ENCODE peak calls at places on chromosome 1, in six cellular contexts. M, D, J, F, R and N are unnamed samples.

GRCh38 chr1:41514381-41514780 is 29.9 kb upstream of the EDN2 start:
- DNase-seq in M (no peak), D (no peak), J (no peak), F (no peak), R (no peak), N (no peak)

GRCh38 chr1:231800071-231800470 is 173.5 kb downstream of the DISC1 start:
- DNase-seq in M (no peak), D (no peak), J (no peak), F (no peak), R (no peak), N (no peak)

GRCh38 chr1:236800002-236800620 is 5.0 kb downstream of the MTR start:
- DNase-seq in M (no peak), D (no peak), J (no peak), F (no peak), R (no peak), N (no peak)

GRCh38 chr1:169487561-169487960 is 1.8 kb upstream of the SLC19A2 start:
- DNase-seq in M (no peak), D (no peak), J (no peak), F (no peak), R (no peak), N (no peak)

GRCh38 chr1:84789014-84789413 is 98.8 kb upstream of the SSX2IP start:
- DNase-seq in M (no peak), D (no peak), J (no peak), F (no peak), R (no peak), N (no peak)

GRCh38 chr1:87141556-87141955 is 187.1 kb upstream of the LMO4 start:
- DNase-seq in M (no peak), D (no peak), J (no peak), F (no peak), R (no peak), N (no peak)

GRCh38 chr1:97433520-97434175 is 487.2 kb downstream of the DPYD start:
- DNase-seq in M (no peak), D (no peak), J (no peak), F (no peak), R (no peak), N (no peak)

GRCh38 chr1:162855461-162856150 is 5.4 kb downstream of the CCDC190 start:
- DNase-seq in M (no peak), D (no peak), J (no peak), F (no peak), R (no peak), N (no peak)

GRCh38 chr1:20216574-20216973 is 30.3 kb upstream of the PLA2G2C start:
- DNase-seq in M (peak), D (peak), J (no peak), F (peak), R (no peak), N (peak)

GRCh38 chr1:157558119-157558518 is 5.8 kb upstream of the FCRL5 start:
- DNase-seq in M (no peak), D (no peak), J (no peak), F (no peak), R (no peak), N (no peak)

GRCh38 chr1:71592646-71593274 is 511.9 kb upstream of the ZRANB2 start:
- DNase-seq in M (no peak), D (no peak), J (no peak), F (no peak), R (no peak), N (no peak)

GRCh38 chr1:157087030-157087429 is 12.6 kb downstream of the ETV3L start:
- DNase-seq in M (no peak), D (no peak), J (no peak), F (no peak), R (no peak), N (no peak)

GRCh38 chr1:247746391-247746935 is 1.5 kb downstream of the OR14A2 start:
- DNase-seq in M (no peak), D (no peak), J (no peak), F (no peak), R (no peak), N (no peak)

GRCh38 chr1:236890152-236891056 is 95.3 kb downstream of the MTR start:
- DNase-seq in M (no peak), D (no peak), J (no peak), F (no peak), R (no peak), N (no peak)

GRCh38 chr1:92411511-92411910 is 75.2 kb downstream of the GFI1 start:
- DNase-seq in M (no peak), D (no peak), J (no peak), F (no peak), R (no peak), N (no peak)

GRCh38 chr1:217734973-217735372 is 103.8 kb downstream of the SPATA17 start:
- DNase-seq in M (no peak), D (no peak), J (no peak), F (no peak), R (no peak), N (no peak)

GRCh38 chr1:31669786-31670582 is 25.3 kb upstream of the PEF1 start:
- DNase-seq in M (peak), D (no peak), J (no peak), F (no peak), R (no peak), N (no peak)

GRCh38 chr1:234976880-234977680 is 151.6 kb downstream of the TOMM20 start:
- DNase-seq in M (no peak), D (no peak), J (no peak), F (no peak), R (no peak), N (no peak)

GRCh38 chr1:164602142-164602429 is 43.1 kb downstream of the PBX1 start:
- DNase-seq in M (no peak), D (no peak), J (no peak), F (no peak), R (no peak), N (no peak)

GRCh38 chr1:235151033-235151432 is 10.0 kb downstream of the RBM34 start:
- DNase-seq in M (no peak), D (no peak), J (no peak), F (no peak), R (no peak), N (no peak)

GRCh38 chr1:222570837-222571236 is 18.9 kb downstream of the TAF1A start:
- DNase-seq in M (no peak), D (no peak), J (no peak), F (no peak), R (no peak), N (no peak)

GRCh38 chr1:98398649-98399048 is 262.9 kb upstream of the SNX7 start:
- DNase-seq in M (no peak), D (no peak), J (no peak), F (no peak), R (no peak), N (no peak)

GRCh38 chr1:37793773-37794371 is at the start of gene MANEAL:
- DNase-seq in M (peak), D (peak), J (no peak), F (no peak), R (no peak), N (peak)

GRCh38 chr1:12453400-12454343 is 164.3 kb downstream of the DHRS3 start:
- DNase-seq in M (peak), D (no peak), J (no peak), F (peak), R (no peak), N (no peak)

GRCh38 chr1:181324797-181325616 is 158.3 kb upstream of the CACNA1E start:
- DNase-seq in M (no peak), D (no peak), J (no peak), F (no peak), R (no peak), N (no peak)

GRCh38 chr1:88855986-88856385 is 35.4 kb downstream of the GTF2B start:
- DNase-seq in M (no peak), D (no peak), J (no peak), F (no peak), R (no peak), N (no peak)

GRCh38 chr1:203250936-203251335 is 21.5 kb upstream of the CHIT1 start:
- DNase-seq in M (no peak), D (no peak), J (no peak), F (no peak), R (no peak), N (no peak)
- TF ChIP-seq TAF1 in M (no peak), D (no peak), J (no peak), F (no peak), R (no peak), N (no peak)

GRCh38 chr1:36656271-36656670 is 173.6 kb upstream of the CSF3R start:
- DNase-seq in M (no peak), D (no peak), J (no peak), F (no peak), R (no peak), N (no peak)
- TF ChIP-seq POLR2A in M (no peak), D (no peak), J (no peak), F (no peak), R (no peak), N (no peak)

DNA sequence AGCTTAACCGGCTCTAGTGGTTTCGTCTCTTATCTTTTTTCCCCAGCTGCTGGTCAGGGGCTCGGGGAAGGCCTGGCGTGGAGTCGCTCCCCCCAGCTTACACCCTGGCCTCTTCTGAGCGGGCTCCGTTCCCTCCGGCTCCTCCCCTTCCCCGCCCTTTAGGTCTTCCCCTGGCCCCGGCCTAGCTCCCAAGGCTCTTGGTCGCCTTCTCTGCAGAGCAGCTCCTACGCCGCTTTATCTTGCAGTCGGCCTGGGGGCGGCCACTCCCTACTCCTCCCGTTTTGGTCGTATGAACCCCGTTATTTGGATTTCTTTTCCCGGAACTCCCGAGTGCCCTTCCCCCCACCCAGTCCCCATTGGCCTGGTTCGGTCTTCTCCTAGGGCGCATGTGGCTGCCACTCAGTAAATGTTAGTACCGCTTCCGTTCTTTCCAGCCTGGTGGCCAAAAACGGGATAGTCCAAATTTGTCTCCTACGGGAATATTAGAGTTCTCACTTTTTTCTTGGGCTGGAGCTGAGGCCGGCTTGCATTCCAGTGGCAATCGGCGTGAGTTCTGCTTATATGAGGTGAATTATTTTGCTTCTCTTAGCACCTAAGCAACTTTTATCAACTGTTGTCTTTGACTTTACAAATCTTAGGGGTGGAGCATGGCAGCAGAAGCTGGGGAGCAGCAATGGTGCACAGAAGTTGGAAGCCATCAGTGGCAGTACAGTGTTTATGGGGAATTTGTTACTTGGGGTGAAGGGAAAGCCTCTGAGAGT is 474 bp downstream of the THRAP3 start:
- DNase-seq in M (no peak), D (peak), J (no peak), F (peak), R (peak), N (peak)
- TF ChIP-seq TAF1 in M (peak), D (no peak), J (no peak), F (peak), R (no peak), N (no peak)

GRCh38 chr1:33334081-33334552 is 13.2 kb upstream of the A3GALT2 start:
- DNase-seq in M (no peak), D (no peak), J (no peak), F (peak), R (no peak), N (no peak)
- TF ChIP-seq POLR2A in M (no peak), D (no peak), J (no peak), F (peak), R (no peak), N (no peak)

GRCh38 chr1:200346744-200347143 is 63.1 kb downstream of the ZNF281 start:
- DNase-seq in M (no peak), D (no peak), J (no peak), F (no peak), R (no peak), N (no peak)

GRCh38 chr1:200353232-200353631 is 56.6 kb downstream of the ZNF281 start:
- DNase-seq in M (no peak), D (no peak), J (no peak), F (no peak), R (no peak), N (no peak)

GRCh38 chr1:200354243-200354642 is 55.6 kb downstream of the ZNF281 start:
- DNase-seq in M (no peak), D (no peak), J (peak), F (no peak), R (no peak), N (no peak)

GRCh38 chr1:200355815-200356214 is 54.0 kb downstream of the ZNF281 start:
- DNase-seq in M (no peak), D (no peak), J (no peak), F (no peak), R (no peak), N (no peak)

GRCh38 chr1:200351826-200352549 is 57.8 kb downstream of the ZNF281 start:
- DNase-seq in M (no peak), D (no peak), J (no peak), F (no peak), R (no peak), N (no peak)
- TF ChIP-seq TAF1 in M (no peak), D (no peak), J (no peak), F (no peak), R (no peak), N (no peak)

GRCh38 chr1:15727866-15728534 is 8.1 kb upstream of the SLC25A34 start:
- DNase-seq in M (no peak), D (no peak), J (no peak), F (no peak), R (no peak), N (no peak)
- TF ChIP-seq POLR2A in M (no peak), D (no peak), J (no peak), F (no peak), R (no peak), N (no peak)

GRCh38 chr1:52741259-52741658 is 15.0 kb downstream of the ZYG11B start:
- DNase-seq in M (no peak), D (no peak), J (no peak), F (no peak), R (no peak), N (no peak)
- TF ChIP-seq TAF1 in M (no peak), D (no peak), J (no peak), F (no peak), R (no peak), N (no peak)

GRCh38 chr1:220879090-220879508 is at the start of gene HLX:
- DNase-seq in M (peak), D (peak), J (no peak), F (no peak), R (no peak), N (peak)
- TF ChIP-seq POLR2A in M (peak), D (no peak), J (no peak), F (no peak), R (no peak), N (no peak)

DNA sequence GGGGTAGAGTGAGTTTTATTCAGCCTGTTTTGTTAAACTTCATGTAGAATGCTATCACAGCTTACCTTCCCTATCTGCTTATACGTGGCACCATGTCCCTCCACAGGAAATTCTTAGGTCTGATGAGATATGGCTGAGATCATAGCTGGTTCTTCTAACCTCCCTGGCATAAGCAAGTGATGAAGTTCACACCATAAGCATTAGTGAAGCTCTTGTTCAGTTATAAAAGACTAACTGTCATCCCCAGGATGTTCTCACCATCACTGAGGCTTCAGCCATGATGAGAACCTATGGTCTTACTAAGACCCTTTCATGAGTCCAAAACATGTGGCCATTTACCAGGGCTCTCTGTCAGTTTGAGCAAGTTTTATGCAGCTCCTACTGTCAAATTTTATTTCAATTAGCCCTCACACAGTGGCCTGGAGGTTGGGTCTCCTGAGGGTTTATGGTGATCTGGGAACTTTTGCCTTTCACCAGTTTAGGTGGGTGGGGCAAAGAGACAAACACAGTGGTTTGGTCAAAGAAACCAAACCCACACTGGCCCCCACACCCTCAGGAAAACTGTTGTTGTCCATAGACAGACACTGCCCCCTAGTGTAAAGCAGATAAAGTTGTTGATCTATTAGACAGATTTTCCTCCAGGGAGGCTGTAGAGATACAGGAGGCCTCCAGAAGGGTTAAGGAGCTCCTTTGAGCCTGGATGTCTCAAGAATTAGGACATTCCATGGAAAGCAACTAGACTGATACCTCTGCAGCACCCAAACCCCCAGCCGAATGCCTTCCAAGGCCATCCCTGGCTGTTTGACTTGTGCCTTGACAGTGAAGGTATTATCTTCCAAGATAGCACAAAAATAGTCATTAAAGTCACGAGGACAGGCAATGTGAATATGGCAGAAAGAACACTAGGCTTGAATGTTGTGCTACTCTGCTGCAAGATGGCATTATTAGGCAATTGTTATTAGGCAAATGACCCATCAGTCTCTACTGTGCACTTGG is 5.0 kb downstream of the SLC22A15 start:
- DNase-seq in M (peak), D (no peak), J (no peak), F (peak), R (no peak), N (no peak)
- TF ChIP-seq TAF1 in M (no peak), D (no peak), J (no peak), F (no peak), R (no peak), N (no peak)